ENCODE peak calls at places on chromosome 7, in ten cellular contexts. One of them, this sample, is unnamed.

GRCh38 chr7:4726051-4726450 is 44.0 kb downstream of the FOXK1 start:
- DNase-seq in SK-N-SH: no peak
- DNase-seq in myocyte: no peak
- DNase-seq in stimulated activated CD4-positive, alpha-beta T cell treated with anti-CD3 and anti-CD28 coated beads, Interleukin-2, amount 100 ng/mL, for 48 hours: no peak
- DNase-seq in putamen: no peak
- DNase-seq in GM12865: no peak
- DNase-seq in Right ventricle myocardium superior: no peak
- DNase-seq in fibroblast of the aortic adventitia: peak
- DNase-seq in NCI-H2081: no peak
- DNase-seq in EH: no peak
- DNase-seq in this sample: no peak

GRCh38 chr7:28784166-28784870 is 173.8 kb downstream of the TRIL start:
- DNase-seq in SK-N-SH: peak
- DNase-seq in Right ventricle myocardium superior: no peak
- DNase-seq in EH: no peak
- DNase-seq in fibroblast of the aortic adventitia: no peak
- DNase-seq in stimulated activated CD4-positive, alpha-beta T cell treated with anti-CD3 and anti-CD28 coated beads, Interleukin-2, amount 100 ng/mL, for 48 hours: no peak
- DNase-seq in myocyte: peak
- DNase-seq in NCI-H2081: no peak
- DNase-seq in GM12865: no peak
- DNase-seq in putamen: no peak
- DNase-seq in this sample: no peak

GRCh38 chr7:50826371-50827172 is 43.9 kb upstream of the GRB10 start:
- DNase-seq in putamen: no peak
- DNase-seq in Right ventricle myocardium superior: no peak
- DNase-seq in stimulated activated CD4-positive, alpha-beta T cell treated with anti-CD3 and anti-CD28 coated beads, Interleukin-2, amount 100 ng/mL, for 48 hours: peak
- DNase-seq in fibroblast of the aortic adventitia: peak
- DNase-seq in NCI-H2081: no peak
- DNase-seq in EH: peak
- DNase-seq in SK-N-SH: no peak
- DNase-seq in myocyte: peak
- DNase-seq in GM12865: no peak
- DNase-seq in this sample: no peak

GRCh38 chr7:140643416-140643815 is 2.8 kb upstream of the DENND2A start:
- DNase-seq in putamen: no peak
- DNase-seq in SK-N-SH: no peak
- DNase-seq in NCI-H2081: no peak
- DNase-seq in GM12865: no peak
- DNase-seq in myocyte: no peak
- DNase-seq in EH: no peak
- DNase-seq in Right ventricle myocardium superior: no peak
- DNase-seq in fibroblast of the aortic adventitia: no peak
- DNase-seq in stimulated activated CD4-positive, alpha-beta T cell treated with anti-CD3 and anti-CD28 coated beads, Interleukin-2, amount 100 ng/mL, for 48 hours: no peak
- DNase-seq in this sample: no peak

GRCh38 chr7:37853468-37853867 is 5.1 kb downstream of the NME8 start:
- DNase-seq in fibroblast of the aortic adventitia: no peak
- DNase-seq in putamen: no peak
- DNase-seq in SK-N-SH: peak
- DNase-seq in stimulated activated CD4-positive, alpha-beta T cell treated with anti-CD3 and anti-CD28 coated beads, Interleukin-2, amount 100 ng/mL, for 48 hours: no peak
- DNase-seq in EH: no peak
- DNase-seq in NCI-H2081: no peak
- DNase-seq in GM12865: peak
- DNase-seq in Right ventricle myocardium superior: no peak
- DNase-seq in myocyte: peak
- DNase-seq in this sample: no peak

GRCh38 chr7:78197447-78197846 is 398.9 kb downstream of the PHTF2 start:
- DNase-seq in fibroblast of the aortic adventitia: peak
- DNase-seq in stimulated activated CD4-positive, alpha-beta T cell treated with anti-CD3 and anti-CD28 coated beads, Interleukin-2, amount 100 ng/mL, for 48 hours: no peak
- DNase-seq in putamen: no peak
- DNase-seq in SK-N-SH: no peak
- DNase-seq in GM12865: no peak
- DNase-seq in Right ventricle myocardium superior: no peak
- DNase-seq in EH: peak
- DNase-seq in myocyte: peak
- DNase-seq in NCI-H2081: no peak
- DNase-seq in this sample: no peak

GRCh38 chr7:137093198-137093597 is 224.7 kb downstream of the CHRM2 start:
- DNase-seq in NCI-H2081: no peak
- DNase-seq in fibroblast of the aortic adventitia: no peak
- DNase-seq in myocyte: no peak
- DNase-seq in GM12865: no peak
- DNase-seq in stimulated activated CD4-positive, alpha-beta T cell treated with anti-CD3 and anti-CD28 coated beads, Interleukin-2, amount 100 ng/mL, for 48 hours: no peak
- DNase-seq in Right ventricle myocardium superior: no peak
- DNase-seq in EH: no peak
- DNase-seq in putamen: no peak
- DNase-seq in SK-N-SH: no peak
- DNase-seq in this sample: no peak

GRCh38 chr7:98630770-98631169 is 13.7 kb downstream of the NPTX2 start:
- DNase-seq in SK-N-SH: no peak
- DNase-seq in Right ventricle myocardium superior: no peak
- DNase-seq in NCI-H2081: no peak
- DNase-seq in GM12865: no peak
- DNase-seq in EH: no peak
- DNase-seq in myocyte: no peak
- DNase-seq in putamen: no peak
- DNase-seq in stimulated activated CD4-positive, alpha-beta T cell treated with anti-CD3 and anti-CD28 coated beads, Interleukin-2, amount 100 ng/mL, for 48 hours: no peak
- DNase-seq in fibroblast of the aortic adventitia: no peak
- DNase-seq in this sample: no peak

GRCh38 chr7:28709756-28710155 is 248.4 kb downstream of the TRIL start:
- DNase-seq in Right ventricle myocardium superior: no peak
- DNase-seq in stimulated activated CD4-positive, alpha-beta T cell treated with anti-CD3 and anti-CD28 coated beads, Interleukin-2, amount 100 ng/mL, for 48 hours: no peak
- DNase-seq in SK-N-SH: no peak
- DNase-seq in GM12865: no peak
- DNase-seq in NCI-H2081: no peak
- DNase-seq in myocyte: no peak
- DNase-seq in putamen: no peak
- DNase-seq in EH: no peak
- DNase-seq in fibroblast of the aortic adventitia: no peak
- DNase-seq in this sample: no peak